ENCODE peak calls at places on chromosomes 16 and 17, in five cellular contexts. X, I, P, T and O are unnamed samples.

GRCh38 chr17:9298135-9298534 is 276.8 kb downstream of the NTN1 start:
- DNase-seq in X (no peak), I (no peak), P (no peak), T (peak), O (no peak)

GRCh38 chr16:23114131-23114904 is 34.9 kb downstream of the USP31 start:
- DNase-seq in X (no peak), I (no peak), P (no peak), T (no peak), O (no peak)

GRCh38 chr16:27870116-27870798 is 193.3 kb downstream of the GSG1L start:
- DNase-seq in X (no peak), I (no peak), P (no peak), T (no peak), O (no peak)

GRCh38 chr16:9144106-9144505 is 52.7 kb downstream of the HAPSTR1 start:
- DNase-seq in X (no peak), I (no peak), P (no peak), T (no peak), O (no peak)

GRCh38 chr16:65737831-65738230 is 616.0 kb upstream of the CDH11 start:
- DNase-seq in X (no peak), I (no peak), P (no peak), T (no peak), O (no peak)

GRCh38 chr17:80817861-80818260 is 173.8 kb upstream of the CHMP6 start:
- DNase-seq in X (no peak), I (peak), P (no peak), T (peak), O (no peak)

GRCh38 chr16:11370084-11370931 is 25.0 kb downstream of the RMI2 start:
- DNase-seq in X (no peak), I (peak), P (no peak), T (no peak), O (no peak)

GRCh38 chr17:4854181-4854681 is 21.1 kb downstream of the MINK1 start:
- DNase-seq in X (no peak), I (no peak), P (no peak), T (no peak), O (no peak)

GRCh38 chr16:76278976-76279375 is 1.8 kb downstream of the CNTNAP4 start:
- DNase-seq in X (no peak), I (no peak), P (no peak), T (no peak), O (no peak)

GRCh38 chr17:79864147-79864546 is 24.9 kb upstream of the CBX4 start:
- DNase-seq in X (no peak), I (no peak), P (no peak), T (no peak), O (no peak)

GRCh38 chr17:83194761-83195329 is 115.4 kb downstream of the METRNL start:
- DNase-seq in X (no peak), I (peak), P (no peak), T (no peak), O (peak)

GRCh38 chr16:17370233-17371013 is 100.3 kb downstream of the XYLT1 start:
- DNase-seq in X (no peak), I (no peak), P (no peak), T (no peak), O (no peak)

GRCh38 chr17:66301864-66302741 is at the start of gene PRKCA:
- DNase-seq in X (no peak), I (peak), P (peak), T (peak), O (no peak)

GRCh38 chr16:57725077-57725953 is 10.3 kb upstream of the KATNB1 start:
- DNase-seq in X (no peak), I (no peak), P (no peak), T (no peak), O (no peak)

DNA sequence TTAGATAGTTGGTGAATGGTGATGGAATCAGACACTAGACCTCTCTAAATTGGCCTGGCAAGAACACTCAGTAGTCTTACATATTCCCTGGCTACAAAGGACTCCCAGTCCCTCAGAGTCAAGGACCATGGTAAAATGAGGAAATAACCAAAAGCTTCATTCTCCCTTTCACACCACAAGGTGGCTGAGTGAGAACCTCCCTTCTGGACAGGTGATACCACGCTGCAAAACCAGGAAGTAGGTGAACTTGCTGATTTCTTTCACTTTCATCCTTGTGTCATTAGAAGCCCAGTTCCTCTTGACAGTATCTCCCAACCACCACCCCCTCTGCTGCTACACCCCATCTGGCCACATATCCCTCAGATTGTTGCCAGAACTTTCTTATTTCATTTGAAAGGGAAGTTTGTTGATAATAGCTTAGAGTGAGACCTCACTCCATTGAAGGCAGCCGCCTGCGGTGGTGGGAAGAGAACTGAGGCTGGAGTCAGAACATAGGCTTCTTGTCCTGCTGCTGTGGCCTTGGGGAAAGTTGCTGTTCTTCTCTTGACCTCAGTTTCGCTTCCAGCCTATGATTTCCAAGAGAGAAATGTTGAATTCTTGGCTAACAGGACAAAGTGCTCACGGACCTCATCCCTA is 290.6 kb upstream of the CCL2 start:
- DNase-seq in X (no peak), I (no peak), P (no peak), T (no peak), O (no peak)
- TF ChIP-seq CTCF in X (no peak), I (no peak), P (no peak), T (no peak), O (no peak)

DNA sequence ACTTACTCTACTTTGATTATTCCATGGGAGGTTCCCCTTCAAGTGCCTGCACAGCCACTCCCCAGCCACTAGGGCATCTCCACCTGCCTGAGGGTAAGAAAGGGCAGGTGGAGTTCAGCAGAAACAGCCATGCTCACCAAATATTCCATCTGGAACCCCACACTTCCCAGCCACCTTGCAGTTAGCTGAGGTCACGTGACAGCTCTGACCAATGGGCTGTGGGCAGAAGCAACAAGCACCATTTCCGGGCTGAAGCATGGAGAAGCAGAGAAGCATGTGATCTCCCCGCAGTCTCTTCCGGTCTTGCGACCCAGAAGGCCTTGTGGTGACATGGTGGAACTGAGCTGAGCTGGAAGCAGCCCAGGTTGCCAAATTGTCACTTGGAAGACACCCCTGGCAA is 108.6 kb downstream of the CCT6B start:
- DNase-seq in X (no peak), I (no peak), P (no peak), T (no peak), O (no peak)
- TF ChIP-seq CTCF in X (no peak), I (no peak), P (no peak), T (no peak), O (no peak)

DNA sequence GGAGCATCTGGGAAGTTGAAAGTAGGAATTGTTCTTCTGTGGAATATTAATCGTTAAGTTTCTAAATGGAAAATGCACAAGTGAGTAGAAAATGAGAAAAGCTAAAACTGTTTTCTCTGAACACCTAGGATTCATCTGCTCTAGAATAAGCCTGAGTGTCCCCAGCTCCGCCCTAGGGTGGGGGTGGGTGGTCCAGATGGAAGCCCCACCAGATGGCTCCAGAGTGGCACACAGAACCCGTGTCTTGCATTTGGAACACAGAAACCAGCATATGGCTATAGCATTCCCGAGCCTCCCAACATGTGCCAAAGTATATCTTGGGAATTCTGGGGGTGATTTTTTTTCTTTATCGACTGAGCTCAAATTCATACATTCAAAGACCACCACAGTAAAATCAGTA is 517.7 kb upstream of the PSMD7 start:
- DNase-seq in X (no peak), I (no peak), P (no peak), T (no peak), O (no peak)
- TF ChIP-seq CTCF in X (no peak), I (no peak), P (no peak), T (no peak), O (no peak)

GRCh38 chr16:88416686-88417085 is 33.9 kb downstream of the ZNF469 start:
- DNase-seq in X (no peak), I (no peak), P (no peak), T (no peak), O (no peak)

GRCh38 chr16:88414521-88415380 is 32.0 kb downstream of the ZNF469 start:
- DNase-seq in X (no peak), I (no peak), P (no peak), T (no peak), O (no peak)

GRCh38 chr16:88413631-88414030 is 30.9 kb downstream of the ZNF469 start:
- DNase-seq in X (no peak), I (no peak), P (no peak), T (no peak), O (no peak)

GRCh38 chr16:88417684-88418476 is 35.1 kb downstream of the ZNF469 start:
- DNase-seq in X (no peak), I (no peak), P (no peak), T (no peak), O (no peak)

GRCh38 chr16:88415381-88416323 is 32.9 kb downstream of the ZNF469 start:
- DNase-seq in X (no peak), I (no peak), P (no peak), T (no peak), O (no peak)
- TF ChIP-seq CTCF in X (no peak), I (no peak), P (no peak), T (no peak), O (no peak)

DNA sequence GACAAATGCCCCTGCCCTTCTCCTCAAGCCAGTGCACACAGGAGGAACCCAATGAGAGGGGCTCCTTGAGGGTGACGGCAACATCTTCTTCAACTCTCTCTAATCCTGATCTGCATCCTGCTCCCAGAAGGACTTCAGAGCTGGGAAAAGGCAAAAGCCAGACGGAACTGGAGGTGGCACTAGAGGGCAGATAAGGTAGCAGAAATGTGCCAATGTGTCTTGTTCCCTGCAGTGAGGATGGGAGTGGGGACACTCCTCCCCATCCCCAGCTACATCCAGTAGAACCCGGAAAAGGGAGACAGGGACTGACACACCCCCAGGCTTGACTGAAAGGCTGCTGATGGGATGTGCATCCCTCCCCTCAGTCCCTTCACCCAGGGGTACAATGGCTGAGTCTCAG is 28.5 kb downstream of the SRCIN1 start:
- DNase-seq in X (no peak), I (no peak), P (no peak), T (no peak), O (no peak)
- TF ChIP-seq CTCF in X (no peak), I (no peak), P (no peak), T (no peak), O (no peak)

DNA sequence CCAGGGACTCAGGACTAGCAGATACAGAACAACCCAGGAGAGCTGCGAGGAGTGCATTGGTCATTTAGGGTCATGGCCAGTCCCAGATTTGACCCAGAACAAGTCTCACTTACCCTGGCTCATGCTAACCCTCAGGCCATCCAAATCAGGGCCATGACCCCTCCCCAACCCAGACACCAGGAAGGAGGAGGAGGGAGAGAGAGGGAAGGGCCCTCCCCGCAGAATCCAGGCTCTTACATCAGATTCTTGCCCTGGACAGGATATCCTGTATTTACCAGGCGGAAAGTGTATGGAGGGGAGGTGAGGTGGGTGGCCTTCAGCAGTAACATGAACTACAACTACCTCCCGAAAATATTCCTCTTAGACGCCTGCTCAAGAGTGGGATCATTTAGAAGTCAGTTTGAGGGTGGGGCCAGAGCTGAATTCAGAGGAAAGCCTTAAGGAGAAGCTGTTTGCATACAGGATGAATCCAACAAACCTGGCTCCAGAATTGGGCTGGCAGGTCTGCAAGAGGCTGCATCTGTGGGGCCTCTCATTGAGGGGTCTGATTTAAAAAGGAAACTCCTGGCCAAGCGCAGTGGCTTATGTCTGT is 2.1 kb downstream of the VAT1 start:
- DNase-seq in X (no peak), I (peak), P (no peak), T (no peak), O (no peak)
- TF ChIP-seq CTCF in X (no peak), I (no peak), P (no peak), T (no peak), O (no peak)